ENCODE peak calls at places on chromosomes 7 and 10, in six cellular contexts. X is GM12864, D is epithelial cell of esophagus, G is skeletal muscle cell, H is sigmoid colon, Y is HFF-Myc. Z is an unnamed sample.

GRCh38 chr7:157803906-157804305 is 467.1 kb downstream of the DNAJB6 start:
- DNase-seq in H (no peak), Y (no peak), X (no peak), D (no peak), G (no peak), Z (no peak)

GRCh38 chr10:34814228-34815173 is 595 bp downstream of the PARD3 start:
- DNase-seq in H (peak; percentile 77), Y (no peak), G (no peak), D (peak; percentile 35), X (no peak), Z (no peak)

GRCh38 chr7:122688385-122688998 is 10.4 kb downstream of the RNF133 start:
- DNase-seq in G (no peak), D (no peak), Y (no peak), H (no peak), X (no peak), Z (no peak)

GRCh38 chr7:27605689-27606269 is 56.9 kb downstream of the HIBADH start:
- DNase-seq in G (no peak), H (no peak), D (peak; percentile 36), Y (peak; percentile 17), X (no peak), Z (no peak)

GRCh38 chr7:28748934-28749584 is 209.1 kb downstream of the TRIL start:
- DNase-seq in X (no peak), H (no peak), Y (peak; percentile 48), D (peak; percentile 75), G (no peak), Z (no peak)

GRCh38 chr7:121510858-121511482 is 114.9 kb upstream of the FAM3C start:
- DNase-seq in G (no peak), H (no peak), D (no peak), Y (peak; percentile 40), X (no peak), Z (no peak)

GRCh38 chr10:46547881-46548780 is 8.3 kb downstream of the GPRIN2 start:
- DNase-seq in H (peak; percentile 67), X (no peak), Y (no peak), G (no peak), D (no peak), Z (no peak)

GRCh38 chr7:17856251-17856650 is 84.0 kb downstream of the SNX13 start:
- DNase-seq in X (no peak), G (no peak), Y (no peak), H (no peak), D (no peak), Z (no peak)

GRCh38 chr10:3045471-3046209 is 21.7 kb upstream of the PFKP start:
- DNase-seq in H (peak; percentile 76), Y (no peak), X (no peak), G (no peak), D (peak; percentile 69), Z (no peak)

GRCh38 chr10:24904830-24905229 is 47.6 kb downstream of the PRTFDC1 start:
- DNase-seq in D (no peak), G (no peak), H (no peak), Y (no peak), X (no peak), Z (no peak)

GRCh38 chr7:129781128-129781855 is 169.8 kb downstream of the NRF1 start:
- DNase-seq in X (no peak), G (no peak), H (no peak), Y (no peak), D (no peak), Z (no peak)

DNA sequence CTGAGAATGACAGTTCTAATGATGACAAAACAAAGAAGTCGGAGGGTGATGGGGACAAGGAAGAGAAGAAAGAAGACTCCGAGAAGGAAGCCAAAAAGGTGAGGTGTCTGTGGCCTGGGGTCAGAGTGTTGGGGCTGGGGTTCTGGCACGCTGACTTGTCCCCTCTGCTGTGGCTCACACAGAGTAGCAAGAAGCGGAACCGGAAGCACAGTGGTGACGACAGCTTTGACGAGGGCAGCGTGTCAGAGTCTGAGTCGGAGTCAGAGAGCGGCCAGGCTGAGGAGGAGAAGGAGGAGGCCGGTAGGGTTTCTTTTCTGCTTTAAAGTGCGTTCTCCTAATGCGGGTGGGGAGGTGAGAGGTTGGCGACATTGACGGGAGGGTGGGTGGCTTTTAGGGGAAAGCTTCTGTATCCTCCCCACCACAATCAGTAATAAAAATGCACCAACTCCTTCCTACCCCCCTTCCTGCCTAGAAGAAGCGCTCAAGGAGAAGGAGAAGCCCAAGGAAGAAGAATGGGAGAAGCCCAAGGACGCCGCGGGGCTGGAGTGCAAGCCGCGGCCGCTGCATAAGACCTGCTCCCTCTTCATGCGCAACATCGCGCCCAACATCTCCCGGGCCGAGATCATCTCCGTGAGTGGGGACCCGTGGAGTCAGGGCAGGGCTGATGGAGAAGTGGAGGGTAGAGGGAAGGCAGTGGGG is 4.6 kb downstream of the UFSP1 start:
- DNase-seq in X (no peak), D (no peak), H (no peak), Y (no peak), G (no peak), Z (no peak)
- H3K4me3 ChIP-seq in X (no peak overlapping the region), D (no peak overlapping the region), H (no peak overlapping the region), Y (no peak overlapping the region), G (no peak overlapping the region), Z (no peak overlapping the region)

GRCh38 chr7:12641196-12641595 is 46.2 kb upstream of the ARL4A start:
- DNase-seq in Y (no peak), H (no peak), X (no peak), G (no peak), D (no peak), Z (no peak)

GRCh38 chr7:12642539-12642938 is 44.9 kb upstream of the ARL4A start:
- DNase-seq in G (no peak), H (no peak), Y (no peak), X (no peak), D (no peak), Z (no peak)

GRCh38 chr7:12637819-12638592 is 49.4 kb upstream of the ARL4A start:
- DNase-seq in G (no peak), D (no peak), Y (no peak), X (no peak), H (no peak), Z (no peak)

GRCh38 chr7:12638851-12639467 is 48.5 kb upstream of the ARL4A start:
- DNase-seq in X (peak; percentile 15), G (no peak), H (no peak), D (peak; percentile 51), Y (no peak), Z (no peak)

DNA sequence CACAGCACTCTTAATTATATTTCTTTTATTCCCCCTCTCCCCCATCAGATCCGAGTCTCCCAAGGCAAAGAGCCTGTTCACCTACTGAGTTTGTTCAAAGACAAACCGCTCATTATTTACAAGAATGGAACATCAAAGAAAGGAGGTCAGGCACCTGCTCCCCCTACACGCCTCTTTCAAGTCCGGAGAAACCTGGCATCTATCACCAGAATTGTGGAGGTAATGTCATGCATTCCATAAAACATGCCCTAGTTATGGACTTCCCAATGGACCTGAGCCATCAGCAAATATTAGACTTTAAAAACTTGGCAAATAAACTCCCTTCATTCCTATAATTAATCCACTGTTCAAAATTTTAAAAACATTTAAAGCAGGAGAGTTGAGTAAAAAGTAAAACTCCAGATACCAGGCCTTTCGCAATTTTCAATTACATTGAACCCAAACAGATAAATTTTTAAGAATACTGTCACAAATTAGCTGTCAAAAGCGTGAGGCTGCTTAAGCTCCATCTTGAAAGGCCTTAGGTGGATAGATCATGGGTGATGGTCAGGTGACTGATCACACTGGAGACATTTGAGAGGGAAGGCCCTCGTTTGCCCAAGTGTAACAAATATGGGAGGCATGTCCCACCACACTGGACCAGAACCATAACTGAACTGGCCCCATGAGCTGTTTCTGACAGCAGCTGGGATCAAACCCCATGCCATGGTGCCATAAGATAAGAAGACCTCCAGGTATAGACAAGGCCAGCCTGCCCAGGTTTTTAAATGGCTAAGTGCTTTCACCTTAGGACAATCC is 46.9 kb upstream of the ARL4A start:
- DNase-seq in H (no peak), X (no peak), D (no peak), G (no peak), Y (no peak), Z (no peak)
- H3K4me3 ChIP-seq in H (no peak overlapping the region), X (no peak overlapping the region), D (no peak overlapping the region), G (no peak overlapping the region), Y (no peak overlapping the region), Z (no peak overlapping the region)

DNA sequence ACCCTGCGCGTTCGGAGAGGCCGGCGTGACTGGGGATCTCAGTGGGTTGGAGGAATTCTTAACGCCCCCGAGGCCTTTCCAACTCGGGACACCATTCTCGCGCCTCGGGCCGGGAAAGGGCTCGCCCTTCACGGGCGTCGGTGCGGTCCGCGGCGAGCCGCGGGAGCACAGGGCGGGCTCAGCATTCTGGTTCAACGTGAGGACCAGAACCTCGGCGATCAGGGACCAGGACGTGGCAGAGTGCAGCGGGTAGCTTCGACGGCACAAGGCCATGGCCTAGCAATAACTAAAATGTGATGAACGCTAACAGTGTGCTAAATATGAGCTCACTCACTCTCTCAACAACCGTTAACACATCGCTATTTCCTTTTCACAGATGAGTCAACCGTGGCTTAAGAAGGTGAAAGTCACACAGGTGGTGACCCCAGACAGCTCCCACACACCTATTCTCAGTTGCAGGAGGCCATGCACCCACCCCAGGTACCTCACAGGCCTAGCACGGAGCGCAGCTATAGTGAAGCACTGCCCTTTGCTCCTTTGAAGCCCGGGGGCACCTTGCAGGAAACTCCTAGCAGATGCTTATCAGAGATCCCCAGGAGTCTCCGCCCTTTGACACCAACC is 4.5 kb upstream of the EMX2 start:
- DNase-seq in H (no peak), X (peak; percentile 12), Y (no peak), G (no peak), D (peak; percentile 30), Z (no peak)
- H3K4me3 ChIP-seq in H (no peak overlapping the region), X (no peak overlapping the region), Y (no peak overlapping the region), G (peak overlapping the region; percentile 14), D (no peak overlapping the region), Z (peak overlapping the region; percentile 9)

GRCh38 chr10:97648557-97649404 is 8.3 kb downstream of the PI4K2A start:
- DNase-seq in H (no peak), X (no peak), D (peak; percentile 94), G (peak; percentile 82), Y (peak; percentile 83), Z (no peak)
- H3K4me3 ChIP-seq in H (no peak overlapping the region), X (no peak overlapping the region), D (no peak overlapping the region), G (no peak overlapping the region), Y (no peak overlapping the region), Z (no peak overlapping the region)